ENCODE peak calls at places on chromosomes 3 and 15, in nine cellular contexts. I is amygdala, B is NCI-H1048, X is EL, J is brain microvascular endothelial cell, C is germinal center, Q is astrocyte of the hippocampus, F is right cardiac atrium, K is NCI-H2081 treated with DMSO at 0.1 percent for 48 hours. G is an unnamed sample.

GRCh38 chr3:59877263-59877662 is 827.4 kb upstream of the CFAP20DC start:
- DNase-seq in I (no peak), B (no peak), X (no peak), J (no peak), C (no peak), Q (no peak), F (no peak), K (no peak), G (no peak)

GRCh38 chr3:179037361-179037760 is 34.2 kb downstream of the ZMAT3 start:
- DNase-seq in I (no peak), B (no peak), X (peak; percentile 99), J (peak; percentile 92), C (no peak), Q (peak; percentile 89), F (peak; percentile 76), K (no peak), G (peak; percentile 83)

GRCh38 chr3:139016430-139017048 is 4.2 kb downstream of the PRR23B start:
- DNase-seq in I (no peak), B (no peak), X (no peak), J (no peak), C (no peak), Q (no peak), F (no peak), K (no peak), G (no peak)

GRCh38 chr3:43181202-43181910 is 75.5 kb upstream of the POMGNT2 start:
- DNase-seq in I (no peak), B (no peak), X (no peak), J (no peak), C (no peak), Q (no peak), F (no peak), K (no peak), G (no peak)

GRCh38 chr3:64992462-64993285 is 304.9 kb upstream of the ADAMTS9 start:
- DNase-seq in I (no peak), B (no peak), X (no peak), J (no peak), C (no peak), Q (no peak), F (no peak), K (no peak), G (no peak)

GRCh38 chr15:89899951-89900567 is 6.3 kb upstream of the AP3S2 start:
- DNase-seq in I (no peak), B (no peak), X (no peak), J (no peak), C (no peak), Q (no peak), F (no peak), K (no peak), G (no peak)

GRCh38 chr3:151347432-151347831 is 18.1 kb upstream of the P2RY13 start:
- DNase-seq in I (no peak), B (no peak), X (no peak), J (no peak), C (no peak), Q (no peak), F (peak; percentile 45), K (no peak), G (no peak)

GRCh38 chr15:90259524-90259923 is 5.9 kb upstream of the NGRN start:
- DNase-seq in I (no peak), B (no peak), X (no peak), J (peak; percentile 55), C (no peak), Q (peak; percentile 29), F (no peak), K (no peak), G (no peak)

GRCh38 chr3:186784820-186785516 is 1.6 kb downstream of the EIF4A2 start:
- DNase-seq in I (no peak), B (no peak), X (peak; percentile 13), J (no peak), C (no peak), Q (no peak), F (no peak), K (no peak), G (no peak)

GRCh38 chr15:61315471-61315870 is 86.4 kb upstream of the RORA start:
- DNase-seq in I (no peak), B (no peak), X (no peak), J (no peak), C (no peak), Q (no peak), F (no peak), K (no peak), G (no peak)

GRCh38 chr15:50181983-50182232 is at the start of gene SLC27A2:
- DNase-seq in I (no peak), B (no peak), X (peak; percentile 34), J (no peak), C (no peak), Q (no peak), F (peak; percentile 54), K (peak; percentile 28), G (no peak)

GRCh38 chr3:9679476-9680097 is 24.0 kb upstream of the CPNE9 start:
- DNase-seq in I (no peak), B (no peak), X (no peak), J (no peak), C (no peak), Q (no peak), F (no peak), K (no peak), G (no peak)

GRCh38 chr3:43353923-43354670 is 67.8 kb downstream of the SNRK start:
- DNase-seq in I (no peak), B (no peak), X (no peak), J (no peak), C (no peak), Q (no peak), F (no peak), K (no peak), G (no peak)

GRCh38 chr15:43977072-43977884 is 150.5 kb downstream of the WDR76 start:
- DNase-seq in I (no peak), B (no peak), X (no peak), J (no peak), C (no peak), Q (no peak), F (no peak), K (no peak), G (no peak)